ENCODE peak calls at places on chromosome X, in ten cellular contexts. G, S, F, J, O, L, C, X, R and E are unnamed samples.

GRCh38 chrX:12825801-12826200 is 34.6 kb downstream of the PRPS2 start:
- DNase-seq in G (no peak), S (no peak), F (no peak), J (peak), O (no peak), L (no peak), C (no peak), X (no peak), R (no peak), E (no peak)

GRCh38 chrX:104195489-104196084 is 29.3 kb downstream of the FAM199X start:
- DNase-seq in G (peak), S (peak), F (no peak), J (peak), O (no peak), L (no peak), C (no peak), X (peak), R (no peak), E (peak)

GRCh38 chrX:121635141-121635540 is 587.7 kb downstream of the GLUD2 start:
- DNase-seq in G (peak), S (no peak), F (no peak), J (no peak), O (no peak), L (no peak), C (no peak), X (no peak), R (no peak), E (peak)

GRCh38 chrX:109826954-109827708 is 94.1 kb upstream of the ACSL4 start:
- DNase-seq in G (peak), S (peak), F (no peak), J (peak), O (no peak), L (no peak), C (no peak), X (no peak), R (no peak), E (peak)

GRCh38 chrX:45697591-45697990 is 496.9 kb upstream of the DIPK2B start:
- DNase-seq in G (peak), S (peak), F (no peak), J (peak), O (no peak), L (no peak), C (no peak), X (no peak), R (no peak), E (peak)

GRCh38 chrX:56728321-56728720 is 722 bp upstream of the NBDY start:
- DNase-seq in G (peak), S (no peak), F (no peak), J (peak), O (no peak), L (no peak), C (no peak), X (no peak), R (no peak), E (no peak)

GRCh38 chrX:19852014-19853005 is 35.1 kb downstream of the SH3KBP1 start:
- DNase-seq in G (no peak), S (peak), F (no peak), J (peak), O (no peak), L (no peak), C (no peak), X (no peak), R (no peak), E (peak)

GRCh38 chrX:53440631-53441517 is 6.7 kb upstream of the HSD17B10 start:
- DNase-seq in G (peak), S (peak), F (no peak), J (peak), O (no peak), L (peak), C (peak), X (no peak), R (no peak), E (peak)

GRCh38 chrX:45771560-45772340 is 571.1 kb upstream of the DIPK2B start:
- DNase-seq in G (peak), S (no peak), F (no peak), J (peak), O (no peak), L (no peak), C (no peak), X (peak), R (no peak), E (peak)

GRCh38 chrX:100643943-100644587 is at the start of gene SRPX2:
- DNase-seq in G (peak), S (peak), F (no peak), J (peak), O (no peak), L (no peak), C (peak), X (no peak), R (no peak), E (peak)

GRCh38 chrX:117835034-117835433 is 281.6 kb downstream of the KLHL13 start:
- DNase-seq in G (no peak), S (no peak), F (no peak), J (no peak), O (no peak), L (no peak), C (no peak), X (no peak), R (no peak), E (no peak)

GRCh38 chrX:1323315-1323714 is 13.3 kb upstream of the IL3RA start:
- DNase-seq in G (no peak), S (peak), F (peak), J (no peak), O (no peak), L (peak), C (no peak), X (peak), R (no peak), E (no peak)

GRCh38 chrX:2820131-2820771 is 8.5 kb upstream of the GYG2 start:
- DNase-seq in G (no peak), S (no peak), F (no peak), J (no peak), O (no peak), L (no peak), C (no peak), X (no peak), R (no peak), E (no peak)

GRCh38 chrX:53071604-53072417 is 10.4 kb upstream of the TSPYL2 start:
- DNase-seq in G (peak), S (peak), F (peak), J (peak), O (peak), L (peak), C (peak), X (peak), R (peak), E (peak)

GRCh38 chrX:843306-843705 is 212.7 kb downstream of the SHOX start:
- DNase-seq in G (no peak), S (no peak), F (no peak), J (no peak), O (no peak), L (no peak), C (no peak), X (no peak), R (no peak), E (no peak)

GRCh38 chrX:114842181-114842580 is 175.2 kb downstream of the IL13RA2 start:
- DNase-seq in G (no peak), S (peak), F (no peak), J (no peak), O (no peak), L (no peak), C (peak), X (no peak), R (no peak), E (no peak)

GRCh38 chrX:40090050-40090804 is 7.5 kb downstream of the BCOR start:
- DNase-seq in G (no peak), S (peak), F (no peak), J (no peak), O (no peak), L (peak), C (no peak), X (no peak), R (no peak), E (no peak)

GRCh38 chrX:68355629-68355920 is 77.7 kb downstream of the OPHN1 start:
- DNase-seq in G (peak), S (no peak), F (no peak), J (no peak), O (no peak), L (no peak), C (no peak), X (no peak), R (no peak), E (peak)

GRCh38 chrX:13685126-13685763 is 3.7 kb upstream of the RAB9A start:
- DNase-seq in G (peak), S (peak), F (no peak), J (no peak), O (no peak), L (no peak), C (no peak), X (no peak), R (no peak), E (peak)

GRCh38 chrX:92232182-92232581 is 453.0 kb downstream of the PCDH11X start:
- DNase-seq in G (no peak), S (no peak), F (no peak), J (peak), O (no peak), L (no peak), C (no peak), X (no peak), R (no peak), E (no peak)

GRCh38 chrX:117743469-117744251 is 372.9 kb downstream of the KLHL13 start:
- DNase-seq in G (peak), S (no peak), F (no peak), J (no peak), O (no peak), L (peak), C (no peak), X (no peak), R (peak), E (peak)

GRCh38 chrX:151754042-151754419 is 19.5 kb downstream of the CNGA2 start:
- DNase-seq in G (peak), S (peak), F (no peak), J (peak), O (no peak), L (no peak), C (peak), X (no peak), R (peak), E (peak)

GRCh38 chrX:13283968-13284914 is 35.6 kb downstream of the ATXN3L start:
- DNase-seq in G (peak), S (peak), F (no peak), J (peak), O (no peak), L (no peak), C (peak), X (no peak), R (no peak), E (peak)